ENCODE peak calls at places on chromosomes 5 and 9, in four cellular contexts. A, I, T and X are unnamed samples.

GRCh38 chr5:166401391-166401790 is 1890.1 kb upstream of the WWC1 start:
- DNase-seq in I (no peak), A (no peak), T (no peak), X (no peak)

GRCh38 chr5:92991681-92992472 is 589.1 kb downstream of the NR2F1-AS1 start:
- DNase-seq in A (no peak), I (no peak), T (no peak), X (no peak)

GRCh38 chr5:74626386-74627222 is 13.9 kb downstream of the ENC1 start:
- DNase-seq in T (no peak), I (no peak), A (no peak), X (no peak)

GRCh38 chr5:156366536-156366935 is 39.6 kb downstream of the SGCD start:
- DNase-seq in T (no peak), I (no peak), A (no peak), X (no peak)

GRCh38 chr9:124004608-124005007 is 7.0 kb upstream of the LHX2 start:
- DNase-seq in T (no peak), A (no peak), I (no peak), X (no peak)

GRCh38 chr5:140112685-140113179 is 1.2 kb upstream of the PURA start:
- DNase-seq in I (no peak), A (no peak), T (peak; percentile 18), X (no peak)

GRCh38 chr9:109907400-109907799 is 127.4 kb downstream of the PALM2AKAP2 start:
- DNase-seq in T (peak; percentile 70), A (no peak), I (no peak), X (no peak)

GRCh38 chr9:75089369-75089766 is 1.1 kb downstream of the OSTF1 start:
- DNase-seq in A (no peak), I (no peak), T (no peak), X (no peak)

GRCh38 chr5:170145462-170145861 is 39.8 kb downstream of the FOXI1 start:
- DNase-seq in A (no peak), I (no peak), T (no peak), X (no peak)

GRCh38 chr5:77693913-77694312 is 55.4 kb upstream of the OTP start:
- DNase-seq in I (no peak), A (no peak), T (no peak), X (no peak)

GRCh38 chr9:35790385-35791291 is 753 bp upstream of the NPR2 start:
- DNase-seq in I (peak; percentile 91), A (peak; percentile 31), T (peak; percentile 86), X (peak; percentile 79)

GRCh38 chr5:115634343-115635132 is 8.7 kb upstream of the TMED7 start:
- DNase-seq in I (peak; percentile 85), A (peak; percentile 73), T (peak; percentile 84), X (peak; percentile 92)

GRCh38 chr9:127776195-127776918 is 2.1 kb downstream of the SH2D3C start:
- DNase-seq in I (no peak), A (peak; percentile 72), T (no peak), X (no peak)

GRCh38 chr5:6399978-6400910 is 21.9 kb upstream of the MED10 start:
- DNase-seq in I (no peak), A (no peak), T (no peak), X (peak; percentile 12)

GRCh38 chr5:33441241-33441844 is 578 bp downstream of the TARS1 start:
- DNase-seq in I (peak; percentile 35), T (peak; percentile 19), A (peak; percentile 20), X (no peak)

GRCh38 chr5:136749016-136749415 is 383.7 kb upstream of the TRPC7 start:
- DNase-seq in T (no peak), A (no peak), I (no peak), X (no peak)

GRCh38 chr5:149452007-149452664 is 73.0 kb upstream of the IL17B start:
- DNase-seq in I (peak; percentile 63), A (no peak), T (peak; percentile 70), X (peak; percentile 66)

GRCh38 chr9:12975496-12975895 is 200.7 kb downstream of the LURAP1L start:
- DNase-seq in I (no peak), A (no peak), T (no peak), X (no peak)

GRCh38 chr5:81922790-81923398 is 48.9 kb upstream of the ATG10 start:
- DNase-seq in A (no peak), T (no peak), I (no peak), X (no peak)

GRCh38 chr5:123422433-123423277 is 548 bp downstream of the CEP120 start:
- DNase-seq in A (peak; percentile 27), T (no peak), I (no peak), X (no peak)

GRCh38 chr5:172443441-172444109 is 10.8 kb downstream of the SH3PXD2B start:
- DNase-seq in T (peak; percentile 95), A (peak; percentile 75), I (peak; percentile 19), X (peak; percentile 88)

GRCh38 chr9:72149231-72149975 is at the start of gene GDA:
- DNase-seq in I (no peak), A (no peak), T (no peak), X (no peak)

GRCh38 chr9:2761424-2761823 is 44.1 kb downstream of the KCNV2 start:
- DNase-seq in I (no peak), T (no peak), A (no peak), X (no peak)

GRCh38 chr5:67494186-67494842 is 297.7 kb upstream of the CD180 start:
- DNase-seq in A (no peak), I (no peak), T (no peak), X (no peak)

GRCh38 chr5:101580591-101580990 is 677.5 kb upstream of the ST8SIA4 start:
- DNase-seq in T (no peak), A (no peak), I (no peak), X (no peak)

GRCh38 chr9:3875371-3876132 is 349.8 kb upstream of the RFX3 start:
- DNase-seq in A (no peak), I (peak; percentile 54), T (no peak), X (no peak)

GRCh38 chr5:128099944-128100343 is 16.4 kb downstream of the SLC12A2 start:
- DNase-seq in A (no peak), T (no peak), I (no peak), X (no peak)

GRCh38 chr5:178519804-178520203 is 70.4 kb downstream of the COL23A1 start:
- DNase-seq in A (no peak), I (no peak), T (no peak), X (no peak)

GRCh38 chr9:74496819-74497749 is at the start of gene RORB:
- DNase-seq in A (peak; percentile 47), T (no peak), I (peak; percentile 36), X (peak; percentile 64)

GRCh38 chr5:52751137-52751536 is 36.6 kb upstream of the ITGA1 start:
- DNase-seq in A (no peak), T (no peak), I (no peak), X (no peak)

GRCh38 chr9:25964239-25964638 is 286.0 kb upstream of the TUSC1 start:
- DNase-seq in T (no peak), A (no peak), I (peak; percentile 13), X (no peak)

GRCh38 chr5:33120671-33121070 is 320.1 kb upstream of the TARS1 start:
- DNase-seq in A (no peak), I (no peak), T (no peak), X (no peak)

GRCh38 chr5:145856285-145856818 is 16.5 kb downstream of the GRXCR2 start:
- DNase-seq in T (peak; percentile 54), A (peak; percentile 34), I (no peak), X (peak; percentile 50)

GRCh38 chr5:35164860-35165542 is 65.3 kb downstream of the PRLR start:
- DNase-seq in A (no peak), I (no peak), T (no peak), X (no peak)

GRCh38 chr5:5826911-5827310 is 404.4 kb downstream of the ICE1 start:
- DNase-seq in A (no peak), T (no peak), I (no peak), X (no peak)